ENCODE peak calls at places on chromosomes 1 and 21, in ten cellular contexts. One of them, this sample, is unnamed.

GRCh38 chr1:150256549-150257341 is 829 bp upstream of the CA14 start:
- DNase-seq in left ventricle myocardium inferior: no peak
- DNase-seq in brain microvascular endothelial cell: no peak
- DNase-seq in HCT116: no peak
- DNase-seq in transverse colon: no peak
- DNase-seq in RWPE2: no peak
- DNase-seq in endothelial cell: peak; percentile 33
- DNase-seq in nephron progenitor cell: peak; percentile 47
- DNase-seq in A549: no peak
- DNase-seq in fibroblast of mammary gland: no peak
- DNase-seq in this sample: no peak

GRCh38 chr1:21622466-21623315 is 46.5 kb downstream of the RAP1GAP start:
- DNase-seq in HCT116: no peak
- DNase-seq in brain microvascular endothelial cell: no peak
- DNase-seq in endothelial cell: peak; percentile 42
- DNase-seq in left ventricle myocardium inferior: peak; percentile 23
- DNase-seq in A549: no peak
- DNase-seq in fibroblast of mammary gland: no peak
- DNase-seq in transverse colon: peak; percentile 71
- DNase-seq in nephron progenitor cell: peak; percentile 82
- DNase-seq in RWPE2: no peak
- DNase-seq in this sample: no peak

GRCh38 chr21:43193088-43193650 is 24.4 kb downstream of the CRYAA start:
- DNase-seq in endothelial cell: no peak
- DNase-seq in A549: no peak
- DNase-seq in transverse colon: no peak
- DNase-seq in nephron progenitor cell: no peak
- DNase-seq in RWPE2: no peak
- DNase-seq in left ventricle myocardium inferior: no peak
- DNase-seq in brain microvascular endothelial cell: no peak
- DNase-seq in HCT116: no peak
- DNase-seq in fibroblast of mammary gland: no peak
- DNase-seq in this sample: no peak

GRCh38 chr1:67850151-67850551 is 16.9 kb upstream of the GNG12 start:
- DNase-seq in A549: peak; percentile 58
- DNase-seq in transverse colon: no peak
- DNase-seq in brain microvascular endothelial cell: peak; percentile 64
- DNase-seq in endothelial cell: no peak
- DNase-seq in HCT116: peak; percentile 35
- DNase-seq in left ventricle myocardium inferior: no peak
- DNase-seq in RWPE2: no peak
- DNase-seq in nephron progenitor cell: no peak
- DNase-seq in fibroblast of mammary gland: peak; percentile 68
- DNase-seq in this sample: peak; percentile 33

GRCh38 chr1:62285984-62286481 is 33.2 kb downstream of the KANK4 start:
- DNase-seq in HCT116: no peak
- DNase-seq in endothelial cell: peak; percentile 28
- DNase-seq in nephron progenitor cell: peak; percentile 28
- DNase-seq in transverse colon: no peak
- DNase-seq in brain microvascular endothelial cell: no peak
- DNase-seq in RWPE2: no peak
- DNase-seq in A549: no peak
- DNase-seq in fibroblast of mammary gland: no peak
- DNase-seq in left ventricle myocardium inferior: no peak
- DNase-seq in this sample: no peak

GRCh38 chr1:230403442-230403841 is 22.7 kb downstream of the PGBD5 start:
- DNase-seq in nephron progenitor cell: no peak
- DNase-seq in endothelial cell: no peak
- DNase-seq in HCT116: no peak
- DNase-seq in transverse colon: no peak
- DNase-seq in RWPE2: no peak
- DNase-seq in A549: no peak
- DNase-seq in left ventricle myocardium inferior: no peak
- DNase-seq in fibroblast of mammary gland: no peak
- DNase-seq in brain microvascular endothelial cell: no peak
- DNase-seq in this sample: no peak

GRCh38 chr1:156075158-156075557 is 7.1 kb downstream of the MEX3A start:
- DNase-seq in HCT116: no peak
- DNase-seq in left ventricle myocardium inferior: no peak
- DNase-seq in fibroblast of mammary gland: no peak
- DNase-seq in brain microvascular endothelial cell: no peak
- DNase-seq in nephron progenitor cell: no peak
- DNase-seq in transverse colon: no peak
- DNase-seq in endothelial cell: no peak
- DNase-seq in RWPE2: no peak
- DNase-seq in A549: no peak
- DNase-seq in this sample: no peak

GRCh38 chr21:42456457-42456856 is 39.6 kb downstream of the RSPH1 start:
- DNase-seq in transverse colon: peak; percentile 51
- DNase-seq in HCT116: no peak
- DNase-seq in RWPE2: no peak
- DNase-seq in A549: no peak
- DNase-seq in nephron progenitor cell: no peak
- DNase-seq in brain microvascular endothelial cell: peak; percentile 48
- DNase-seq in endothelial cell: no peak
- DNase-seq in fibroblast of mammary gland: no peak
- DNase-seq in left ventricle myocardium inferior: no peak
- DNase-seq in this sample: no peak

GRCh38 chr1:221988829-221989228 is 246.9 kb upstream of the DUSP10 start:
- DNase-seq in nephron progenitor cell: no peak
- DNase-seq in transverse colon: no peak
- DNase-seq in HCT116: no peak
- DNase-seq in fibroblast of mammary gland: no peak
- DNase-seq in left ventricle myocardium inferior: no peak
- DNase-seq in A549: no peak
- DNase-seq in brain microvascular endothelial cell: no peak
- DNase-seq in endothelial cell: no peak
- DNase-seq in RWPE2: no peak
- DNase-seq in this sample: no peak

GRCh38 chr1:23745515-23745914 is 2.2 kb downstream of the ELOA start:
- DNase-seq in nephron progenitor cell: no peak
- DNase-seq in A549: peak; percentile 63
- DNase-seq in transverse colon: no peak
- DNase-seq in left ventricle myocardium inferior: no peak
- DNase-seq in brain microvascular endothelial cell: no peak
- DNase-seq in HCT116: peak; percentile 24
- DNase-seq in endothelial cell: no peak
- DNase-seq in fibroblast of mammary gland: peak; percentile 59
- DNase-seq in RWPE2: no peak
- DNase-seq in this sample: peak; percentile 42

GRCh38 chr1:178161516-178161915 is 67.6 kb downstream of the RASAL2 start:
- DNase-seq in fibroblast of mammary gland: peak; percentile 74
- DNase-seq in HCT116: no peak
- DNase-seq in A549: no peak
- DNase-seq in nephron progenitor cell: no peak
- DNase-seq in transverse colon: no peak
- DNase-seq in RWPE2: no peak
- DNase-seq in left ventricle myocardium inferior: no peak
- DNase-seq in endothelial cell: no peak
- DNase-seq in brain microvascular endothelial cell: peak; percentile 15
- DNase-seq in this sample: peak; percentile 23

GRCh38 chr1:51170342-51170741 is 65.7 kb upstream of the RNF11 start:
- DNase-seq in left ventricle myocardium inferior: no peak
- DNase-seq in endothelial cell: no peak
- DNase-seq in HCT116: no peak
- DNase-seq in fibroblast of mammary gland: peak; percentile 79
- DNase-seq in A549: peak; percentile 55
- DNase-seq in nephron progenitor cell: no peak
- DNase-seq in brain microvascular endothelial cell: peak; percentile 3
- DNase-seq in transverse colon: no peak
- DNase-seq in RWPE2: no peak
- DNase-seq in this sample: peak; percentile 6

GRCh38 chr1:202498542-202498941 is 150.0 kb downstream of the PPP1R12B start:
- DNase-seq in transverse colon: no peak
- DNase-seq in A549: no peak
- DNase-seq in fibroblast of mammary gland: no peak
- DNase-seq in nephron progenitor cell: no peak
- DNase-seq in RWPE2: no peak
- DNase-seq in left ventricle myocardium inferior: no peak
- DNase-seq in HCT116: no peak
- DNase-seq in endothelial cell: no peak
- DNase-seq in brain microvascular endothelial cell: peak; percentile 59
- DNase-seq in this sample: peak; percentile 46

GRCh38 chr1:202505356-202505755 is 156.9 kb downstream of the PPP1R12B start:
- DNase-seq in fibroblast of mammary gland: peak; percentile 63
- DNase-seq in nephron progenitor cell: no peak
- DNase-seq in HCT116: no peak
- DNase-seq in endothelial cell: no peak
- DNase-seq in A549: no peak
- DNase-seq in left ventricle myocardium inferior: no peak
- DNase-seq in transverse colon: no peak
- DNase-seq in RWPE2: no peak
- DNase-seq in brain microvascular endothelial cell: peak; percentile 67
- DNase-seq in this sample: peak; percentile 68

DNA sequence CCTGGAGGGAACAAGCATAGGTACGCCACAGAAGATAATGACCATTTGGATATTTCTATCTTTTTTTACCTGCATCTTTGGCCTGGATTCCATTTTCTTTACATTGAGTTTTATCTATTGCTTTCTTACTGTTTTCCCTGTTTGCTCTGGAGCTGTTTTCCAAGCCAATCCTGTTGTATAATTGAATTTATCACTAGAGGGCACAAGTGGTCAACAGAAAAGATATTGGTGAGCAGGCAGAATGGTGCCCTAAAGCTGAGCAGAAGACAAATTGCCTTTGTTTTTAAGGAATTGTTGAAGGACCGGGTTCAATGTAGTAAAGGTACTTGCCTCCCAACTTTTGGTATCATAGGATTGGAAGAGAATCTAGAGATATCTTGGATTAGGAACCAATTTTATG is 152.8 kb downstream of the PPP1R12B start:
- DNase-seq in brain microvascular endothelial cell: peak; percentile 34
- DNase-seq in nephron progenitor cell: no peak
- DNase-seq in RWPE2: no peak
- DNase-seq in fibroblast of mammary gland: peak; percentile 52
- DNase-seq in HCT116: peak; percentile 12
- DNase-seq in left ventricle myocardium inferior: no peak
- DNase-seq in endothelial cell: no peak
- DNase-seq in A549: peak; percentile 41
- DNase-seq in transverse colon: no peak
- DNase-seq in this sample: peak; percentile 60
- TF ChIP-seq CTCF in brain microvascular endothelial cell: peak; percentile 44
- TF ChIP-seq CTCF in nephron progenitor cell: peak; percentile 35
- TF ChIP-seq CTCF in RWPE2: peak; percentile 78
- TF ChIP-seq CTCF in fibroblast of mammary gland: peak; percentile 48
- TF ChIP-seq CTCF in HCT116: peak; percentile 75
- TF ChIP-seq CTCF in left ventricle myocardium inferior: peak; percentile 62
- TF ChIP-seq CTCF in endothelial cell: no peak
- TF ChIP-seq CTCF in A549: peak; percentile 74
- TF ChIP-seq CTCF in transverse colon: peak; percentile 45
- TF ChIP-seq CTCF in this sample: peak; percentile 78

GRCh38 chr1:28553229-28553930 is 495 bp downstream of the TRNAU1AP start:
- DNase-seq in nephron progenitor cell: peak; percentile 57
- DNase-seq in transverse colon: peak; percentile 53
- DNase-seq in HCT116: no peak
- DNase-seq in endothelial cell: peak; percentile 40
- DNase-seq in brain microvascular endothelial cell: peak; percentile 34
- DNase-seq in RWPE2: no peak
- DNase-seq in A549: no peak
- DNase-seq in fibroblast of mammary gland: peak; percentile 36
- DNase-seq in left ventricle myocardium inferior: peak; percentile 26
- DNase-seq in this sample: peak; percentile 22

GRCh38 chr1:28551381-28551780 is 1.5 kb upstream of the TRNAU1AP start:
- DNase-seq in endothelial cell: no peak
- DNase-seq in RWPE2: no peak
- DNase-seq in nephron progenitor cell: no peak
- DNase-seq in left ventricle myocardium inferior: no peak
- DNase-seq in transverse colon: no peak
- DNase-seq in fibroblast of mammary gland: no peak
- DNase-seq in HCT116: no peak
- DNase-seq in A549: no peak
- DNase-seq in brain microvascular endothelial cell: no peak
- DNase-seq in this sample: no peak

DNA sequence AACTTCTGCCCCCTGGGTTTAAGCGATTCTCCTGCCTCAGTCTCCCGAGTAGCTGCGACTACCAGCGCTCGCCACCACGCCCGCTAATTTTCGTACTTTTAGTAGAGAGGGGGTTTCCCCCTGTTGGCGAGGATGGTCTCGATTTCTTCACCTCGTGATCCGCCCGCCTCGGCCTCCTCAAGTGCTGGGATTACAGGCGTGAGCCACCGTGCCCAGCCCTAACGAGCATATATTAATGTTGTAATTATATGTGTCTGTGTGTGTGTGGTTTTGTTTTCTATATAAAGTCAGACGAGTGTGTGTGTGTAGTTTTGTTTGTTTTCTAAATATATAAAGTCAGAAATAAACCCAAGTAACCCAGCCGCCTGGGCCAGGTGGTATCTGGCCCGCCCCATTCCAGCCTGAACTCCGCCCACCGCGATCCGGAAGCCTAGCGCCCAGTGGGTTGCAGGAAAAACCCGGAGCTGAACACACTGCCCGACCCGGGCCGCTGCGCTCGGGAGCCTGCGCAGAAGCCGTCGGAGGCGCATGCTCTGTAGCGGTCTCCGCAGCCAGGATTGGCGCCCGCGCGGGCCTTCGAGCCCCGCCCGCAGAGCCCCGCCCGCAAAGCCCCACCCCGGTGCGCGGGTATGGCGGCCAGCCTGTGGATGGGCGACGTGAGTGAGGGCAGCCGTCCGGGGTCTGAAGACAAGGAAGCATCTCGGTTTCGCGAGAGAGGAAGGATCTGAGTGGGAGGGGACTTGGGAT is at the start of gene TRNAU1AP:
- DNase-seq in nephron progenitor cell: peak; percentile 97
- DNase-seq in fibroblast of mammary gland: peak; percentile 93
- DNase-seq in HCT116: peak; percentile 91
- DNase-seq in left ventricle myocardium inferior: peak; percentile 97
- DNase-seq in brain microvascular endothelial cell: peak; percentile 92
- DNase-seq in RWPE2: peak; percentile 92
- DNase-seq in A549: peak; percentile 92
- DNase-seq in transverse colon: peak; percentile 98
- DNase-seq in endothelial cell: peak; percentile 96
- DNase-seq in this sample: peak; percentile 94
- TF ChIP-seq CTCF in nephron progenitor cell: no peak
- TF ChIP-seq CTCF in fibroblast of mammary gland: no peak
- TF ChIP-seq CTCF in HCT116: no peak
- TF ChIP-seq CTCF in left ventricle myocardium inferior: no peak
- TF ChIP-seq CTCF in brain microvascular endothelial cell: no peak
- TF ChIP-seq CTCF in RWPE2: no peak
- TF ChIP-seq CTCF in A549: no peak
- TF ChIP-seq CTCF in transverse colon: no peak
- TF ChIP-seq CTCF in endothelial cell: no peak
- TF ChIP-seq CTCF in this sample: peak; percentile 19

GRCh38 chr21:21921410-21922232 is 923.4 kb downstream of the NCAM2 start:
- DNase-seq in RWPE2: no peak
- DNase-seq in brain microvascular endothelial cell: no peak
- DNase-seq in endothelial cell: no peak
- DNase-seq in HCT116: no peak
- DNase-seq in left ventricle myocardium inferior: no peak
- DNase-seq in A549: peak; percentile 3
- DNase-seq in nephron progenitor cell: no peak
- DNase-seq in fibroblast of mammary gland: peak; percentile 32
- DNase-seq in transverse colon: no peak
- DNase-seq in this sample: no peak
- TF ChIP-seq CTCF in RWPE2: peak; percentile 85
- TF ChIP-seq CTCF in brain microvascular endothelial cell: peak; percentile 58
- TF ChIP-seq CTCF in endothelial cell: peak; percentile 65
- TF ChIP-seq CTCF in HCT116: no peak
- TF ChIP-seq CTCF in left ventricle myocardium inferior: peak; percentile 57
- TF ChIP-seq CTCF in A549: no peak
- TF ChIP-seq CTCF in nephron progenitor cell: peak; percentile 70
- TF ChIP-seq CTCF in fibroblast of mammary gland: peak; percentile 63
- TF ChIP-seq CTCF in transverse colon: peak; percentile 60
- TF ChIP-seq CTCF in this sample: peak; percentile 90

GRCh38 chr21:40730051-40730760 is 116.8 kb downstream of the DSCAM start:
- DNase-seq in transverse colon: no peak
- DNase-seq in fibroblast of mammary gland: no peak
- DNase-seq in RWPE2: no peak
- DNase-seq in left ventricle myocardium inferior: no peak
- DNase-seq in HCT116: no peak
- DNase-seq in endothelial cell: no peak
- DNase-seq in brain microvascular endothelial cell: no peak
- DNase-seq in A549: no peak
- DNase-seq in nephron progenitor cell: no peak
- DNase-seq in this sample: peak; percentile 18
- TF ChIP-seq CTCF in transverse colon: no peak
- TF ChIP-seq CTCF in fibroblast of mammary gland: no peak
- TF ChIP-seq CTCF in RWPE2: no peak
- TF ChIP-seq CTCF in left ventricle myocardium inferior: no peak
- TF ChIP-seq CTCF in HCT116: no peak
- TF ChIP-seq CTCF in endothelial cell: no peak
- TF ChIP-seq CTCF in brain microvascular endothelial cell: no peak
- TF ChIP-seq CTCF in A549: no peak
- TF ChIP-seq CTCF in nephron progenitor cell: no peak
- TF ChIP-seq CTCF in this sample: no peak